ENCODE peak calls at places on chromosomes 3 and 15, in four cellular contexts. K, X, D and V are unnamed samples.

GRCh38 chr3:20320489-20320888 is 134.5 kb upstream of the SGO1 start:
- DNase-seq in X (no peak), D (no peak), K (no peak), V (no peak)

GRCh38 chr15:49303003-49303402 is 120.0 kb upstream of the FGF7 start:
- DNase-seq in D (no peak), X (no peak), K (no peak), V (no peak)

GRCh38 chr15:41985236-41986160 is 13.1 kb upstream of the EHD4 start:
- DNase-seq in K (no peak), D (no peak), X (no peak), V (no peak)

GRCh38 chr3:36380171-36381031 is at the start of gene STAC:
- DNase-seq in D (peak; percentile 75), X (peak; percentile 36), K (peak; percentile 67), V (no peak)

GRCh38 chr3:64131755-64132154 is 93.5 kb downstream of the PRICKLE2 start:
- DNase-seq in D (no peak), X (no peak), K (no peak), V (no peak)

GRCh38 chr15:99155961-99156443 is 51.1 kb downstream of the SYNM start:
- DNase-seq in K (no peak), X (peak; percentile 7), D (no peak), V (no peak)

GRCh38 chr3:13124631-13125030 is 51.4 kb upstream of the IQSEC1 start:
- DNase-seq in X (no peak), D (no peak), K (no peak), V (no peak)

GRCh38 chr3:126081618-126082333 is 2.1 kb downstream of the SLC41A3 start:
- DNase-seq in X (peak; percentile 58), K (peak; percentile 33), D (no peak), V (no peak)

GRCh38 chr3:20837676-20838302 is 651.8 kb upstream of the SGO1 start:
- DNase-seq in K (no peak), X (no peak), D (no peak), V (no peak)

GRCh38 chr3:185822957-185823279 is 1.9 kb downstream of the IGF2BP2 start:
- DNase-seq in D (no peak), X (no peak), K (no peak), V (no peak)

GRCh38 chr3:81022339-81022738 is 739.1 kb downstream of the GBE1 start:
- DNase-seq in X (no peak), K (no peak), D (no peak), V (no peak)

GRCh38 chr15:58466566-58466965 is 34.8 kb downstream of the LIPC start:
- DNase-seq in D (no peak), K (no peak), X (no peak), V (no peak)

GRCh38 chr3:50340404-50341329 is at the start of gene RASSF1:
- DNase-seq in X (peak; percentile 63), D (peak; percentile 88), K (peak; percentile 76), V (peak; percentile 83)

GRCh38 chr3:15822281-15822680 is 24.5 kb upstream of the ANKRD28 start:
- DNase-seq in X (no peak), K (no peak), D (no peak), V (no peak)

GRCh38 chr3:113736548-113737089 is 9.4 kb downstream of the NAA50 start:
- DNase-seq in K (peak; percentile 75), D (no peak), X (no peak), V (no peak)

GRCh38 chr15:76380249-76380648 is 43.7 kb downstream of the ISL2 start:
- DNase-seq in X (no peak), D (no peak), K (no peak), V (no peak)

GRCh38 chr3:43867673-43868072 is 176.9 kb downstream of the ABHD5 start:
- DNase-seq in X (no peak), D (no peak), K (no peak), V (no peak)

GRCh38 chr15:66880380-66881155 is 178.5 kb downstream of the SMAD6 start:
- DNase-seq in K (no peak), D (no peak), X (peak; percentile 2), V (peak; percentile 34)

GRCh38 chr15:58043192-58043903 is 22.2 kb downstream of the ALDH1A2 start:
- DNase-seq in X (peak; percentile 65), K (peak; percentile 51), D (no peak), V (no peak)

GRCh38 chr3:134299185-134299887 is 48.7 kb upstream of the RYK start:
- DNase-seq in K (peak; percentile 51), X (peak; percentile 40), D (no peak), V (no peak)

GRCh38 chr3:71393093-71393492 is 190.4 kb downstream of the FOXP1 start:
- DNase-seq in D (no peak), X (no peak), K (no peak), V (no peak)

GRCh38 chr3:133886031-133886722 is 9.5 kb downstream of the RAB6B start:
- DNase-seq in D (no peak), K (no peak), X (no peak), V (peak; percentile 7)

GRCh38 chr15:39127925-39128617 is 452.8 kb upstream of the THBS1 start:
- DNase-seq in D (no peak), K (peak; percentile 50), X (no peak), V (no peak)

GRCh38 chr3:170359178-170359704 is 1.7 kb downstream of the SKIL start:
- DNase-seq in K (no peak), X (no peak), D (no peak), V (no peak)

GRCh38 chr3:113212155-113212844 is 943 bp downstream of the BOC start:
- DNase-seq in X (peak; percentile 45), D (no peak), K (peak; percentile 52), V (no peak)

GRCh38 chr15:73265536-73266153 is 103.1 kb downstream of the HCN4 start:
- DNase-seq in D (no peak), X (peak; percentile 55), K (peak; percentile 87), V (no peak)

GRCh38 chr3:115396801-115397200 is 226.5 kb upstream of the GAP43 start:
- DNase-seq in X (no peak), K (no peak), D (no peak), V (no peak)
- H3K27ac ChIP-seq in X (no peak overlapping the region), K (no peak overlapping the region), D (no peak overlapping the region), V (no peak overlapping the region)

DNA sequence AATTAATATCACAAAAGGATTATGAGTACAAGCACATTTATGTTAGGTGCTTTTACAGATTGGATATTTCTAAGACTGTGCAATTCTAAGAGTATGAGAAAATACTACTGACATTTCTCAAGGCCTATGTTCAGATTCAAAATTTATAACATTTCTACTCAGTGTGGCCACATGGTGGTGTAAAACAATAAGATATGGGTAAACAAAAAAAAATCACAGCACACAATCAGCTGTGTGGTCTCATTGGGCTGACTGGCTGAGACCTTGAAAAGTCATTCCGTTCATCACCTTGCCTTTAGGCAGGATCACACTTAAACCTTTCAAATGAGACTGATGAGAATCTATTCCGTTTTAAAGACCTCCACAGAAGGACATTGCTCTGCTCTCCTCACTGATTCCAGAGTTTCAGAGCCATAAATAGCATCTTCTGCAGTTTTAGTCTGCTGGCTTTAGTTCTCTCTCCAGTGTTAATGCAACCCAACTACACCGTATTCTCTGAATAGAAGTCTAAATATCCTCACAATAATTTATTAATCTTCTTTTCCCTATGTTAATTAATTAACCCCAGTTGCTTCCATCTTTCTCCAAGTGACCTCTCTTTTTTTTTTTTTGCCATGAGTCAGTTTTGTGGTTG is 158.2 kb downstream of the SPATA16 start:
- DNase-seq in X (no peak), K (peak; percentile 29), D (no peak), V (no peak)
- TF ChIP-seq CTCF in X (no peak), K (peak; percentile 41), D (no peak), V (no peak)

GRCh38 chr3:121894191-121894990 is at the start of gene SLC15A2:
- DNase-seq in X (peak; percentile 66), D (peak; percentile 42), K (peak; percentile 60), V (no peak)
- H3K27ac ChIP-seq in X (peak within 1 kb of the TSS; percentile 81), D (peak within 1 kb of the TSS; percentile 50), K (peak within 1 kb of the TSS; percentile 83), V (no peak within 1 kb of the TSS)

GRCh38 chr15:96889734-96890480 is 559.4 kb downstream of the NR2F2 start:
- DNase-seq in X (no peak), K (no peak), D (no peak), V (no peak)

GRCh38 chr15:96888764-96889163 is 558.3 kb downstream of the NR2F2 start:
- DNase-seq in K (no peak), D (no peak), X (no peak), V (no peak)

GRCh38 chr15:96894669-96895068 is 564.2 kb downstream of the NR2F2 start:
- DNase-seq in K (no peak), D (no peak), X (no peak), V (no peak)

GRCh38 chr15:96896766-96897165 is 566.3 kb downstream of the NR2F2 start:
- DNase-seq in K (no peak), X (no peak), D (no peak), V (no peak)

GRCh38 chr15:96893159-96893906 is 562.8 kb downstream of the NR2F2 start:
- DNase-seq in K (peak; percentile 75), D (no peak), X (peak; percentile 43), V (no peak)
- TF ChIP-seq CTCF in K (peak; percentile 81), D (peak; percentile 29), X (peak; percentile 10), V (no peak)

DNA sequence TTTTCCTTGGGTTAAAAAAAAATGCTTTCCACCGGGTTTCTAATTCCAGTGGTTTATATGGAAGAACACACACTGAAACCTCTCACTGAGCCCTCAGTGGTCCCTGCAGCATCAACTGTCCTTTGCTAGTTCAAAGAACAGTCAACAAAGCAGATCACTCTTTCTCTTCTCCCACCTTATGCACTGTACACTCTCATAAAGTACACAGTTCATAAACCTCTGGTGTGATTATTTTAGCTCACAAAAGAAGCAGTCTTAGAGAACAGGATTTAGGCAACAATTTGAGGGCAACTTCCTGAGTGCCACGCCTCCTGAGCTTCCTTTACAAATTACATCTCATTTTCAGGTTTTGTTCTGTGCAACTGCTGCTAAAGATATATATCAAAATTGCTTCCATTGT is 728.4 kb upstream of the GOLIM4 start:
- DNase-seq in X (no peak), K (no peak), D (no peak), V (no peak)
- H3K27ac ChIP-seq in X (no peak overlapping the region), K (no peak overlapping the region), D (no peak overlapping the region), V (no peak overlapping the region)

GRCh38 chr3:175342196-175342595 is 483.1 kb downstream of the NAALADL2 start:
- DNase-seq in K (no peak), X (no peak), D (no peak), V (no peak)
- TF ChIP-seq CTCF in K (no peak), X (no peak), D (no peak), V (no peak)

DNA sequence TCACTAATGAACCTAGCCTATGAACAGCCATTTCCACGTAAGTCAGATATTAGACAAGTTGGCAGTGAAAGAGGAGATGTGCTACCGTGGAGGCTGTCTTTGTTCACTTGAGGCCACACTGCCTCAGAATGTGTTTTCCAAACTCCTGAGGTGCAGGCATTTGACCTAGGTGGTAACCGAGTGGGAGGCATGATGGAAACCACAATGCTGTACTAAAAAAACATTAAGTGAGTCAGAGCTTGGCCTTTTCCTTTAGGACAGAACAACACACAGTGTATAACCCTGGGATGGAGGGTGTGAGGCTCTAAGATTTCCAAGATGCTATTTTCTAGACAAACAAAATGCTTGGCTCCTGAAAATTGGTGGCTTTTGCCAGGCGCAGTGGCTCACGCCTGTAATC is 406.4 kb downstream of the SOX2 start:
- DNase-seq in X (no peak), D (no peak), K (no peak), V (no peak)
- H3K27ac ChIP-seq in X (no peak overlapping the region), D (no peak overlapping the region), K (no peak overlapping the region), V (no peak overlapping the region)

GRCh38 chr15:37824717-37825382 is 109.6 kb upstream of the TMCO5A start:
- DNase-seq in X (no peak), K (no peak), D (no peak), V (no peak)
- TF ChIP-seq CTCF in X (no peak), K (no peak), D (no peak), V (no peak)